ENCODE peak calls at places on chromosomes 2 and 18, in seven cellular contexts. P is NCI-H774; I is BJ; V is activated naive CD4-positive, alpha-beta T cell treated with Interleukin-2 at 50 U/mL for 16 hours; J is skeletal muscle cell; H is pancreas; A is fibroblast of mammary gland. O is an unnamed sample.

GRCh38 chr2:10229462-10230099 is 73.1 kb upstream of the HPCAL1 start:
- DNase-seq in P (no peak), I (no peak), V (no peak), J (no peak), H (no peak), A (no peak), O (no peak)

GRCh38 chr18:13386891-13387801 is 168.6 kb downstream of the LDLRAD4 start:
- DNase-seq in P (no peak), I (no peak), V (peak; percentile 1), J (no peak), H (no peak), A (no peak), O (no peak)

GRCh38 chr2:8481463-8482009 is 200.3 kb upstream of the ID2 start:
- DNase-seq in P (no peak), I (no peak), V (peak; percentile 45), J (no peak), H (no peak), A (no peak), O (no peak)

GRCh38 chr2:70926042-70926441 is 9.7 kb upstream of the ATP6V1B1 start:
- DNase-seq in P (no peak), I (no peak), V (no peak), J (no peak), H (no peak), A (no peak), O (no peak)

GRCh38 chr2:25699206-25699605 is 25.8 kb upstream of the DTNB start:
- DNase-seq in P (no peak), I (no peak), V (no peak), J (no peak), H (no peak), A (no peak), O (peak; percentile 59)

GRCh38 chr2:39902103-39902502 is 123.0 kb upstream of the THUMPD2 start:
- DNase-seq in P (no peak), I (peak; percentile 16), V (no peak), J (peak; percentile 63), H (no peak), A (peak; percentile 84), O (no peak)

GRCh38 chr2:157784169-157784822 is 91.8 kb downstream of the ACVR1 start:
- DNase-seq in P (peak; percentile 48), I (no peak), V (no peak), J (no peak), H (peak; percentile 75), A (peak; percentile 50), O (no peak)

GRCh38 chr18:10051877-10052631 is 138.2 kb downstream of the VAPA start:
- DNase-seq in P (no peak), I (peak; percentile 90), V (no peak), J (peak; percentile 76), H (no peak), A (peak; percentile 90), O (peak; percentile 17)

GRCh38 chr18:55781481-55781957 is 193.5 kb upstream of the TCF4 start:
- DNase-seq in P (peak; percentile 61), I (no peak), V (no peak), J (peak; percentile 40), H (no peak), A (peak; percentile 79), O (peak; percentile 95)

GRCh38 chr18:46069524-46069923 is 2.5 kb downstream of the PSTPIP2 start:
- DNase-seq in P (no peak), I (no peak), V (no peak), J (no peak), H (no peak), A (peak; percentile 9), O (no peak)

GRCh38 chr2:11348209-11348749 is 3.8 kb upstream of the ROCK2 start:
- DNase-seq in P (no peak), I (no peak), V (no peak), J (no peak), H (peak; percentile 54), A (no peak), O (no peak)